ENCODE peak calls at places on chromosomes 5 and 9, in ten cellular contexts. W is heart left ventricle, D is mammary epithelial cell, R is heart right ventricle, K is aorta, X is upper lobe of right lung, Q is body of pancreas, A is gastrocnemius medialis, U is Peyer's patch, H is pancreas. V is an unnamed sample. For H3K9me3, the result is how much of the 10 kb centered on the place peaks cover.

GRCh38 chr5:30279237-30279636 is 914.2 kb upstream of the CDH6 start:
- DNase-seq in W (no peak), D (no peak), R (no peak), K (no peak), X (no peak), Q (no peak), A (no peak), U (no peak), H (no peak), V (no peak)

GRCh38 chr5:32960340-32961065 is 249.4 kb downstream of the NPR3 start:
- DNase-seq in W (no peak), D (peak), R (no peak), K (no peak), X (no peak), Q (no peak), A (no peak), U (no peak), H (no peak), V (no peak)

GRCh38 chr5:122415481-122416120 is 103.6 kb downstream of the SNCAIP start:
- DNase-seq in W (peak), D (peak), R (peak), K (peak), X (no peak), Q (peak), A (no peak), U (peak), H (peak), V (peak)

GRCh38 chr9:23814243-23814642 is 11.8 kb downstream of the ELAVL2 start:
- DNase-seq in W (no peak), D (no peak), R (no peak), K (no peak), X (no peak), Q (no peak), A (no peak), U (no peak), H (no peak), V (no peak)

GRCh38 chr5:109407913-109408312 is 1.9 kb downstream of the PJA2 start:
- DNase-seq in W (no peak), D (no peak), R (no peak), K (no peak), X (no peak), Q (no peak), A (no peak), U (no peak), H (no peak), V (no peak)

GRCh38 chr9:135591491-135592330 is 30.2 kb downstream of the PAEP start:
- DNase-seq in W (no peak), D (no peak), R (no peak), K (peak), X (no peak), Q (no peak), A (no peak), U (peak), H (no peak), V (no peak)

GRCh38 chr9:130607640-130608420 is 28.5 kb downstream of the FUBP3 start:
- DNase-seq in W (no peak), D (no peak), R (no peak), K (no peak), X (no peak), Q (no peak), A (no peak), U (no peak), H (no peak), V (no peak)

GRCh38 chr9:394347-395052 is 179.8 kb downstream of the DOCK8 start:
- DNase-seq in W (no peak), D (no peak), R (no peak), K (no peak), X (no peak), Q (no peak), A (no peak), U (no peak), H (no peak), V (no peak)

GRCh38 chr5:89816038-89816437 is 593.5 kb downstream of the CETN3 start:
- DNase-seq in W (no peak), D (no peak), R (no peak), K (no peak), X (no peak), Q (no peak), A (no peak), U (no peak), H (no peak), V (no peak)

GRCh38 chr9:107214915-107215314 is 68.2 kb upstream of the RAD23B start:
- DNase-seq in W (no peak), D (no peak), R (no peak), K (no peak), X (no peak), Q (no peak), A (no peak), U (no peak), H (no peak), V (no peak)

GRCh38 chr9:127698985-127699670 is 7.7 kb upstream of the CFAP157 start:
- DNase-seq in W (peak), D (peak), R (peak), K (peak), X (peak), Q (peak), A (peak), U (peak), H (peak), V (peak)

GRCh38 chr5:78490709-78491485 is 130.5 kb downstream of the SCAMP1 start:
- DNase-seq in W (no peak), D (peak), R (no peak), K (no peak), X (no peak), Q (no peak), A (no peak), U (no peak), H (no peak), V (no peak)

GRCh38 chr5:172714491-172715420 is 56.2 kb downstream of the DUSP1 start:
- DNase-seq in W (peak), D (peak), R (peak), K (peak), X (peak), Q (peak), A (peak), U (peak), H (peak), V (peak)

GRCh38 chr5:146338774-146339714 is at the start of gene POU4F3:
- DNase-seq in W (no peak), D (no peak), R (no peak), K (no peak), X (no peak), Q (no peak), A (no peak), U (no peak), H (no peak), V (no peak)

GRCh38 chr9:28584542-28584941 is 1011.3 kb upstream of the C9orf72 start:
- DNase-seq in W (no peak), D (no peak), R (no peak), K (no peak), X (no peak), Q (no peak), A (no peak), U (no peak), H (no peak), V (no peak)
- H3K4me3 ChIP-seq in W (no peak), D (no peak), R (no peak), K (no peak), X (no peak), Q (no peak), A (no peak), U (no peak), H (no peak), V (no peak)

GRCh38 chr5:2579126-2579525 is 172.4 kb downstream of the IRX2 start:
- DNase-seq in W (no peak), D (no peak), R (no peak), K (no peak), X (no peak), Q (no peak), A (no peak), U (no peak), H (no peak), V (no peak)
- H3K9me3 ChIP-seq in W (under half), D (under half), R (under half), K (under half), X (under half), Q (under half), A (under half), U (under half), H (under half), V (under half)

GRCh38 chr5:107542428-107542827 is 128.3 kb downstream of the EFNA5 start:
- DNase-seq in W (peak), D (peak), R (peak), K (peak), X (peak), Q (peak), A (peak), U (peak), H (peak), V (peak)
- H3K4me3 ChIP-seq in W (no peak), D (peak), R (peak), K (peak), X (no peak), Q (no peak), A (peak), U (no peak), H (no peak), V (peak)

GRCh38 chr5:36896476-36896875 is 19.9 kb downstream of the NIPBL start:
- DNase-seq in W (no peak), D (no peak), R (no peak), K (no peak), X (no peak), Q (no peak), A (no peak), U (no peak), H (no peak), V (no peak)
- H3K9me3 ChIP-seq in W (under half), D (under half), R (under half), K (under half), X (under half), Q (under half), A (under half), U (under half), H (under half), V (under half)

GRCh38 chr5:125310749-125311148 is 564.3 kb upstream of the ZNF608 start:
- DNase-seq in W (no peak), D (peak), R (no peak), K (no peak), X (no peak), Q (no peak), A (no peak), U (no peak), H (no peak), V (no peak)

GRCh38 chr5:125306741-125307140 is 560.3 kb upstream of the ZNF608 start:
- DNase-seq in W (no peak), D (no peak), R (no peak), K (no peak), X (no peak), Q (no peak), A (no peak), U (no peak), H (no peak), V (no peak)

GRCh38 chr5:125313555-125313954 is 567.1 kb upstream of the ZNF608 start:
- DNase-seq in W (no peak), D (no peak), R (no peak), K (no peak), X (no peak), Q (no peak), A (no peak), U (no peak), H (no peak), V (no peak)

GRCh38 chr5:125316386-125316785 is 569.9 kb upstream of the ZNF608 start:
- DNase-seq in W (no peak), D (no peak), R (no peak), K (no peak), X (no peak), Q (no peak), A (no peak), U (no peak), H (no peak), V (no peak)

GRCh38 chr5:125311743-125312142 is 565.3 kb upstream of the ZNF608 start:
- DNase-seq in W (no peak), D (peak), R (no peak), K (no peak), X (no peak), Q (no peak), A (no peak), U (no peak), H (no peak), V (no peak)
- H3K4me3 ChIP-seq in W (no peak), D (no peak), R (no peak), K (no peak), X (no peak), Q (no peak), A (no peak), U (no peak), H (no peak), V (no peak)

DNA sequence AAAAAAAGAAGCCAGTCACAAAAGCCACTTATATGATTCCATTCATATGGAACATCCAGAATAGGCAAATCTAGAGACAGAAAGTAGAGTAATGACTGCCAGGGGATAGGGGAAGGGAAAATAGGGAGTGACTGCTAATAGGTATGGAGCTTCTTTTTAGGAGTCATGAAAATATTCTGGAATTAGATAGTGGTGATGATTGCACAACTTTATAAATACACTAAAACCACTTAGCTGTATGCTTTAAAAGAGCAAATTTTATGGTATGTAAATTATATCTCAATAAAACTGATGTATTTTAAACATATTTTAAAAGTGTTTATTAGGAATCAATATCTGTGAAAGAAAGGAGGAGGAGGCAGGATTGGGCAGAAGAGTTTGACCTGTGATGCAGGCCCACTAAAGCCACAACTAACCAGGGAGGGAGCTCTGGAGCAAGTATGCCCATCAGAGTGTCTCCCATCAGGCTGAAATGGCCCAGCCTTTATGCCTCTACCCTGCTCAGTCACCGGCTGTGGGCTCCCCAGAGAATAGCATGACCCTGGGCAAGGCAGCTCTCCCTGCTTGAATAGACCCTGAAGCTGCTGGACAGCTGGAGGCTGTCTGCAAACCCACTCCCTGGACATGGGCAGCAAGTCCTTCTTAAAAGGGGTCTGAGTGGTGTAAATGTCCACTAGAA is 96.0 kb upstream of the SLC44A1 start:
- DNase-seq in W (no peak), D (no peak), R (no peak), K (no peak), X (no peak), Q (no peak), A (no peak), U (no peak), H (no peak), V (no peak)
- H3K9me3 ChIP-seq in W (under half), D (under half), R (under half), K (under half), X (under half), Q (under half), A (under half), U (under half), H (under half), V (under half)

GRCh38 chr5:116446356-116447005 is 128.1 kb downstream of the SEMA6A start:
- DNase-seq in W (no peak), D (no peak), R (no peak), K (no peak), X (no peak), Q (no peak), A (no peak), U (no peak), H (no peak), V (no peak)

GRCh38 chr5:116445311-116445710 is 129.3 kb downstream of the SEMA6A start:
- DNase-seq in W (no peak), D (no peak), R (no peak), K (no peak), X (no peak), Q (no peak), A (no peak), U (no peak), H (no peak), V (no peak)

GRCh38 chr5:116451905-116452450 is 122.6 kb downstream of the SEMA6A start:
- DNase-seq in W (no peak), D (peak), R (no peak), K (no peak), X (no peak), Q (no peak), A (no peak), U (no peak), H (no peak), V (no peak)

GRCh38 chr5:116448869-116449453 is 125.7 kb downstream of the SEMA6A start:
- DNase-seq in W (no peak), D (no peak), R (no peak), K (no peak), X (no peak), Q (no peak), A (no peak), U (no peak), H (no peak), V (no peak)

GRCh38 chr5:116448450-116448849 is 126.2 kb downstream of the SEMA6A start:
- DNase-seq in W (no peak), D (no peak), R (no peak), K (no peak), X (no peak), Q (no peak), A (no peak), U (no peak), H (no peak), V (no peak)
- H3K4me3 ChIP-seq in W (no peak), D (no peak), R (no peak), K (no peak), X (no peak), Q (no peak), A (no peak), U (no peak), H (no peak), V (no peak)

DNA sequence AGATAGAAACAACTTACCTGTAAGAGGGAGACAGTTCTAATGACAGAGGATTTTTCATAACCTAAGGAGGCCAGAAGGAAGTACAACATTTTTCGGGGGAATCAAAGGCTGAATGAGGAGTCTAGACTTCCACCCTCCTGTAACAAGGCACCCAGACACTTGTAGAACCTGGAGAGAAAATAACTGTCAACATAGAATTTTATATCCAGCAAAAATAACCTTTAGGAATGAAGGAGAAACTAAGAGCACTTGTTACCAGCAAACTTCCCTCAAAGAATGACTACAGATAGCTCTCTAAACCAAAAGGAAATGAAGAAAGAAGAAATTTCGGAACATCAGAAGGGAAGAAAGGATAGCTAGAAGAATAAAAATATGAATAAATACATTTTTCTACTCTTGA is 25.9 kb upstream of the F2RL2 start:
- DNase-seq in W (no peak), D (no peak), R (no peak), K (no peak), X (no peak), Q (no peak), A (no peak), U (no peak), H (no peak), V (no peak)
- H3K9me3 ChIP-seq in W (under half), D (under half), R (under half), K (under half), X (under half), Q (under half), A (under half), U (under half), H (under half), V (under half)

DNA sequence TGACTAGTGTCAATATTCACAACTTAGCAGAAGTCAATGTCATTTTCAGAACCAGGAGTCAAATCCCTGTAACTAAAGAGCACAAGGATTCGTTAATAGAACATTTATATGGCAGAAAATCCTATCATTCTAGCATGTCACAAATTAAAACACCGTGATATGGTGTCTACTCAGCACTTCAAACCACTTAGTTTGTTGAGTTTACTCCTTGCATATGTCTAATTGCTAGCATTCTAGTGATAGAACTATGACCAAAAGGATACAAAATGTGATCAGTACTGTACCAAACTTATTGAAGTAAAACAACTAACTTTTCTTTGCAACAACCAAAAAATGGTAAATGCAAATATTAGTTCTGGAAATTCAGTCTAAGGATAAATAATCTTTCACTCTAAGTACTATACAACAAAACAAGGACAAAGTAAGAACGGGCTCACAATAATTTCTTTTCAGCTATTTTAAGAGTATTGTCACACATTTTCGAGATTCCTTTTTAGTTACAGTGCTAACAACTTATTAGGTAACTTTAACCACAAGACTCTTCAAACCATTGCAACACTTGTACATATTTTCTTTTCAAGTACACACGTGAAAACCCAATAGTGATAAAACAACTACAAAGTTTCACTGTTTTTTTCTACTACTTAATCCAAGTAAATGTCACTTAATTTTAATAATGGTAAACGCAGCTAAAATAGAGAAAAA is 845.2 kb upstream of the CDH10 start:
- DNase-seq in W (no peak), D (peak), R (no peak), K (no peak), X (no peak), Q (no peak), A (no peak), U (no peak), H (no peak), V (no peak)
- H3K4me3 ChIP-seq in W (no peak), D (no peak), R (no peak), K (no peak), X (no peak), Q (no peak), A (no peak), U (no peak), H (no peak), V (no peak)

V was measured in tibial artery.